ENCODE peak calls at places on chromosomes 1 and 21, in seven cellular contexts. Q is effector memory CD8-positive, alpha-beta T cell; W is GM13977; G is mucosa of descending colon; H is ELR; F is NCI-H2081; T is SHP77. X is an unnamed sample.

GRCh38 chr1:89489037-89489729 is 35.4 kb upstream of the LRRC8B start:
- DNase-seq in G (no peak), H (no peak), W (no peak), F (no peak), T (no peak), Q (no peak), X (no peak)

GRCh38 chr1:236997361-236997760 is 6.9 kb downstream of the MT1HL1 start:
- DNase-seq in F (no peak), Q (no peak), H (no peak), W (no peak), G (no peak), T (no peak), X (no peak)

GRCh38 chr1:17053071-17053684 is 654 bp downstream of the SDHB start:
- DNase-seq in G (peak), Q (no peak), H (peak), W (no peak), F (no peak), T (no peak), X (no peak)

GRCh38 chr1:46204406-46204742 is 1.2 kb downstream of the LURAP1 start:
- DNase-seq in Q (no peak), H (no peak), G (no peak), W (no peak), F (no peak), T (no peak), X (no peak)

GRCh38 chr1:147757015-147757990 is 3.1 kb downstream of the GJA5 start:
- DNase-seq in F (no peak), W (no peak), T (no peak), H (peak), Q (no peak), G (no peak), X (no peak)

GRCh38 chr1:150561830-150562367 is 12.7 kb downstream of the ADAMTSL4 start:
- DNase-seq in T (peak), F (peak), W (peak), Q (peak), G (peak), H (peak), X (peak)

GRCh38 chr1:2411801-2412394 is 466 bp downstream of the PEX10 start:
- DNase-seq in T (no peak), H (peak), Q (no peak), G (no peak), F (no peak), W (no peak), X (no peak)

GRCh38 chr1:81111818-81112217 is 688.9 kb upstream of the ADGRL2 start:
- DNase-seq in W (no peak), F (no peak), Q (no peak), G (no peak), H (peak), T (no peak), X (no peak)

GRCh38 chr1:92975551-92976232 is 14.4 kb upstream of the DIPK1A start:
- DNase-seq in G (no peak), F (no peak), W (peak), H (no peak), Q (no peak), T (no peak), X (peak)

GRCh38 chr1:54124472-54124871 is 28.3 kb downstream of the CDCP2 start:
- DNase-seq in H (no peak), W (no peak), F (peak), T (no peak), G (peak), Q (no peak), X (no peak)

GRCh38 chr1:237677979-237678378 is 212.7 kb downstream of the ZP4 start:
- DNase-seq in Q (no peak), G (no peak), W (no peak), H (peak), F (peak), T (no peak), X (no peak)

GRCh38 chr1:197567442-197567841 is 207.8 kb downstream of the DENND1B start:
- DNase-seq in F (no peak), W (no peak), T (no peak), G (no peak), Q (no peak), H (no peak), X (no peak)

GRCh38 chr1:6832789-6833188 is 47.5 kb downstream of the CAMTA1 start:
- DNase-seq in F (peak), Q (no peak), W (no peak), G (no peak), T (peak), H (no peak), X (no peak)

GRCh38 chr1:24888061-24888970 is 41.8 kb downstream of the RUNX3 start:
- DNase-seq in W (no peak), T (no peak), G (peak), F (no peak), Q (no peak), H (no peak), X (no peak)

GRCh38 chr21:34737115-34737514 is 68.3 kb downstream of the CLIC6 start:
- DNase-seq in W (no peak), Q (no peak), T (no peak), G (no peak), H (no peak), F (no peak), X (no peak)

GRCh38 chr1:235049217-235049616 is 79.4 kb downstream of the TOMM20 start:
- DNase-seq in F (no peak), W (no peak), Q (no peak), T (no peak), H (no peak), G (no peak), X (no peak)

GRCh38 chr1:65469889-65470340 is 49.4 kb downstream of the LEPR start:
- DNase-seq in T (peak), Q (no peak), W (no peak), H (no peak), F (no peak), G (no peak), X (no peak)

GRCh38 chr1:223683586-223684487 is 18.3 kb upstream of the CAPN8 start:
- DNase-seq in T (peak), F (peak), Q (peak), G (peak), H (peak), W (peak), X (peak)

GRCh38 chr1:207868252-207868768 is 42.6 kb downstream of the CD34 start:
- DNase-seq in F (peak), T (peak), G (peak), H (peak), Q (peak), W (peak), X (peak)

GRCh38 chr1:244311784-244312532 is 139.8 kb downstream of the ADSS2 start:
- DNase-seq in W (no peak), T (peak), Q (no peak), H (no peak), G (no peak), F (no peak), X (no peak)

GRCh38 chr21:43959231-43960041 is 52.7 kb upstream of the TRAPPC10 start:
- DNase-seq in Q (peak), W (no peak), G (peak), F (no peak), T (peak), H (peak), X (no peak)

GRCh38 chr1:37946703-37947360 is at the start of gene INPP5B:
- DNase-seq in T (peak), G (peak), W (peak), F (no peak), Q (peak), H (peak), X (peak)

GRCh38 chr1:167974698-167975097 is 37.8 kb upstream of the MPC2 start:
- DNase-seq in H (no peak), G (no peak), W (no peak), T (no peak), Q (no peak), F (no peak), X (no peak)

GRCh38 chr1:205772607-205773032 is 2.7 kb downstream of the RAB29 start:
- DNase-seq in F (no peak), Q (no peak), G (no peak), T (no peak), W (peak), H (peak), X (no peak)

GRCh38 chr1:201535046-201535777 is 3.7 kb upstream of the NAV1 start:
- DNase-seq in T (no peak), H (peak), Q (no peak), F (no peak), G (no peak), W (no peak), X (no peak)

GRCh38 chr1:244865820-244866219 is 1.5 kb upstream of the HNRNPU start:
- DNase-seq in W (no peak), F (no peak), T (no peak), Q (no peak), H (no peak), G (no peak), X (no peak)

GRCh38 chr1:115115521-115116161 is 26.3 kb upstream of the TSPAN2 start:
- DNase-seq in F (no peak), Q (no peak), G (no peak), H (no peak), W (no peak), T (no peak), X (no peak)

GRCh38 chr1:206925116-206925736 is 3.5 kb upstream of the FCMR start:
- DNase-seq in G (peak), H (no peak), T (no peak), F (no peak), Q (peak), W (peak), X (peak)

GRCh38 chr21:42527489-42528158 is 14.0 kb downstream of the SLC37A1 start:
- DNase-seq in Q (peak), H (no peak), G (no peak), T (no peak), W (peak), F (no peak), X (peak)

GRCh38 chr1:197150336-197151005 is 4.0 kb upstream of the ASPM start:
- DNase-seq in G (no peak), T (no peak), Q (no peak), H (no peak), F (no peak), W (no peak), X (no peak)

GRCh38 chr1:15744122-15744679 is 1.9 kb downstream of the TMEM82 start:
- DNase-seq in W (no peak), Q (no peak), F (no peak), H (no peak), T (no peak), G (no peak), X (no peak)

GRCh38 chr1:157419845-157420542 is 132.3 kb downstream of the FCRL5 start:
- DNase-seq in G (no peak), T (no peak), Q (no peak), F (no peak), H (no peak), W (no peak), X (no peak)

GRCh38 chr1:32349211-32349708 is 13.0 kb downstream of the FAM229A start:
- DNase-seq in T (no peak), H (peak), G (no peak), W (no peak), F (no peak), Q (no peak), X (no peak)

GRCh38 chr1:85570446-85571180 is 9.9 kb upstream of the CCN1 start:
- DNase-seq in F (no peak), W (no peak), T (no peak), Q (no peak), H (peak), G (no peak), X (no peak)

GRCh38 chr1:226631229-226632000 is 82.9 kb downstream of the STUM start:
- DNase-seq in W (no peak), Q (no peak), F (no peak), H (no peak), G (no peak), T (no peak), X (no peak)